ENCODE peak calls at places on chromosomes 4 and X, in ten cellular contexts. One of them, this sample, is unnamed. For H3K4me1, the result is how much of the 10 kb centered on the place peaks cover.

GRCh38 chr4:149048451-149049143 is 606.4 kb upstream of the NR3C2 start:
- DNase-seq in mucosa of descending colon: no peak
- DNase-seq in hepatocyte: no peak
- DNase-seq in sigmoid colon: no peak
- DNase-seq in small intestine: no peak
- DNase-seq in spleen: no peak
- DNase-seq in CD8-positive, alpha-beta T cell: no peak
- DNase-seq in upper lobe of right lung: no peak
- DNase-seq in A549: no peak
- DNase-seq in endodermal cell: no peak
- DNase-seq in this sample: no peak

GRCh38 chr4:73055241-73055897 is 14.1 kb downstream of the COX18 start:
- DNase-seq in mucosa of descending colon: no peak
- DNase-seq in hepatocyte: no peak
- DNase-seq in sigmoid colon: no peak
- DNase-seq in small intestine: no peak
- DNase-seq in spleen: no peak
- DNase-seq in CD8-positive, alpha-beta T cell: no peak
- DNase-seq in upper lobe of right lung: no peak
- DNase-seq in A549: no peak
- DNase-seq in endodermal cell: no peak
- DNase-seq in this sample: no peak

GRCh38 chr4:174438711-174439110 is 83.6 kb downstream of the HPGD start:
- DNase-seq in mucosa of descending colon: no peak
- DNase-seq in hepatocyte: no peak
- DNase-seq in sigmoid colon: no peak
- DNase-seq in small intestine: no peak
- DNase-seq in spleen: no peak
- DNase-seq in CD8-positive, alpha-beta T cell: no peak
- DNase-seq in upper lobe of right lung: no peak
- DNase-seq in A549: no peak
- DNase-seq in endodermal cell: no peak
- DNase-seq in this sample: no peak

GRCh38 chr4:46648088-46648744 is 258.3 kb upstream of the GABRA2 start:
- DNase-seq in mucosa of descending colon: peak
- DNase-seq in hepatocyte: peak
- DNase-seq in sigmoid colon: no peak
- DNase-seq in small intestine: peak
- DNase-seq in spleen: no peak
- DNase-seq in CD8-positive, alpha-beta T cell: no peak
- DNase-seq in upper lobe of right lung: no peak
- DNase-seq in A549: peak
- DNase-seq in endodermal cell: peak
- DNase-seq in this sample: peak

GRCh38 chrX:13194291-13195103 is 125.4 kb downstream of the ATXN3L start:
- DNase-seq in mucosa of descending colon: no peak
- DNase-seq in hepatocyte: no peak
- DNase-seq in sigmoid colon: no peak
- DNase-seq in small intestine: no peak
- DNase-seq in spleen: no peak
- DNase-seq in CD8-positive, alpha-beta T cell: no peak
- DNase-seq in upper lobe of right lung: no peak
- DNase-seq in A549: peak
- DNase-seq in endodermal cell: no peak
- DNase-seq in this sample: no peak

GRCh38 chr4:111028829-111029228 is 406.0 kb upstream of the PITX2 start:
- DNase-seq in mucosa of descending colon: no peak
- DNase-seq in hepatocyte: no peak
- DNase-seq in sigmoid colon: no peak
- DNase-seq in small intestine: no peak
- DNase-seq in spleen: no peak
- DNase-seq in CD8-positive, alpha-beta T cell: no peak
- DNase-seq in upper lobe of right lung: no peak
- DNase-seq in A549: no peak
- DNase-seq in endodermal cell: no peak
- DNase-seq in this sample: no peak

GRCh38 chrX:138756234-138756633 is 44.7 kb upstream of the FGF13 start:
- DNase-seq in mucosa of descending colon: peak
- DNase-seq in hepatocyte: peak
- DNase-seq in sigmoid colon: no peak
- DNase-seq in small intestine: peak
- DNase-seq in spleen: no peak
- DNase-seq in CD8-positive, alpha-beta T cell: no peak
- DNase-seq in upper lobe of right lung: no peak
- DNase-seq in A549: peak
- DNase-seq in endodermal cell: peak
- DNase-seq in this sample: peak

GRCh38 chrX:115449742-115450141 is 111.2 kb upstream of the PLS3 start:
- DNase-seq in mucosa of descending colon: peak
- DNase-seq in hepatocyte: peak
- DNase-seq in sigmoid colon: peak
- DNase-seq in small intestine: no peak
- DNase-seq in spleen: no peak
- DNase-seq in CD8-positive, alpha-beta T cell: no peak
- DNase-seq in upper lobe of right lung: no peak
- DNase-seq in A549: peak
- DNase-seq in endodermal cell: no peak
- DNase-seq in this sample: no peak

GRCh38 chrX:50871922-50872453 is 38.5 kb upstream of the BMP15 start:
- DNase-seq in mucosa of descending colon: no peak
- DNase-seq in hepatocyte: no peak
- DNase-seq in sigmoid colon: no peak
- DNase-seq in small intestine: no peak
- DNase-seq in spleen: no peak
- DNase-seq in CD8-positive, alpha-beta T cell: no peak
- DNase-seq in upper lobe of right lung: no peak
- DNase-seq in A549: no peak
- DNase-seq in endodermal cell: no peak
- DNase-seq in this sample: no peak

GRCh38 chr4:73883306-73883705 is 14.1 kb downstream of the CXCL1 start:
- DNase-seq in mucosa of descending colon: no peak
- DNase-seq in hepatocyte: no peak
- DNase-seq in sigmoid colon: no peak
- DNase-seq in small intestine: no peak
- DNase-seq in spleen: no peak
- DNase-seq in CD8-positive, alpha-beta T cell: no peak
- DNase-seq in upper lobe of right lung: no peak
- DNase-seq in A549: no peak
- DNase-seq in endodermal cell: no peak
- DNase-seq in this sample: no peak

GRCh38 chr4:47466061-47466785 is 2.7 kb upstream of the COMMD8 start:
- DNase-seq in mucosa of descending colon: no peak
- DNase-seq in hepatocyte: no peak
- DNase-seq in sigmoid colon: no peak
- DNase-seq in small intestine: no peak
- DNase-seq in spleen: no peak
- DNase-seq in CD8-positive, alpha-beta T cell: no peak
- DNase-seq in upper lobe of right lung: no peak
- DNase-seq in A549: no peak
- DNase-seq in endodermal cell: no peak
- DNase-seq in this sample: no peak

GRCh38 chrX:39915596-39915995 is 182.2 kb downstream of the BCOR start:
- DNase-seq in mucosa of descending colon: no peak
- DNase-seq in hepatocyte: no peak
- DNase-seq in sigmoid colon: no peak
- DNase-seq in small intestine: no peak
- DNase-seq in spleen: no peak
- DNase-seq in CD8-positive, alpha-beta T cell: no peak
- DNase-seq in upper lobe of right lung: no peak
- DNase-seq in A549: no peak
- DNase-seq in endodermal cell: no peak
- DNase-seq in this sample: no peak
- H3K4me1 ChIP-seq in mucosa of descending colon: under half
- H3K4me1 ChIP-seq in hepatocyte: under half
- H3K4me1 ChIP-seq in sigmoid colon: under half
- H3K4me1 ChIP-seq in small intestine: under half
- H3K4me1 ChIP-seq in spleen: under half
- H3K4me1 ChIP-seq in CD8-positive, alpha-beta T cell: under half
- H3K4me1 ChIP-seq in upper lobe of right lung: under half
- H3K4me1 ChIP-seq in A549: under half
- H3K4me1 ChIP-seq in endodermal cell: under half
- H3K4me1 ChIP-seq in this sample: under half

GRCh38 chr4:34309356-34309900 is 1934.9 kb downstream of the ARAP2 start:
- DNase-seq in mucosa of descending colon: no peak
- DNase-seq in hepatocyte: no peak
- DNase-seq in sigmoid colon: no peak
- DNase-seq in small intestine: no peak
- DNase-seq in spleen: no peak
- DNase-seq in CD8-positive, alpha-beta T cell: no peak
- DNase-seq in upper lobe of right lung: no peak
- DNase-seq in A549: no peak
- DNase-seq in endodermal cell: no peak
- DNase-seq in this sample: no peak
- H3K4me1 ChIP-seq in mucosa of descending colon: under half
- H3K4me1 ChIP-seq in hepatocyte: under half
- H3K4me1 ChIP-seq in sigmoid colon: under half
- H3K4me1 ChIP-seq in small intestine: under half
- H3K4me1 ChIP-seq in spleen: under half
- H3K4me1 ChIP-seq in CD8-positive, alpha-beta T cell: under half
- H3K4me1 ChIP-seq in upper lobe of right lung: under half
- H3K4me1 ChIP-seq in A549: under half
- H3K4me1 ChIP-seq in endodermal cell: under half
- H3K4me1 ChIP-seq in this sample: under half

GRCh38 chr4:147788791-147789190 is 56.9 kb downstream of the ARHGAP10 start:
- DNase-seq in mucosa of descending colon: no peak
- DNase-seq in hepatocyte: no peak
- DNase-seq in sigmoid colon: no peak
- DNase-seq in small intestine: no peak
- DNase-seq in spleen: no peak
- DNase-seq in CD8-positive, alpha-beta T cell: no peak
- DNase-seq in upper lobe of right lung: no peak
- DNase-seq in A549: no peak
- DNase-seq in endodermal cell: no peak
- DNase-seq in this sample: no peak

GRCh38 chr4:147787204-147787603 is 55.3 kb downstream of the ARHGAP10 start:
- DNase-seq in mucosa of descending colon: no peak
- DNase-seq in hepatocyte: no peak
- DNase-seq in sigmoid colon: peak
- DNase-seq in small intestine: no peak
- DNase-seq in spleen: no peak
- DNase-seq in CD8-positive, alpha-beta T cell: no peak
- DNase-seq in upper lobe of right lung: no peak
- DNase-seq in A549: no peak
- DNase-seq in endodermal cell: peak
- DNase-seq in this sample: no peak

GRCh38 chr4:147786031-147786430 is 54.1 kb downstream of the ARHGAP10 start:
- DNase-seq in mucosa of descending colon: no peak
- DNase-seq in hepatocyte: no peak
- DNase-seq in sigmoid colon: no peak
- DNase-seq in small intestine: no peak
- DNase-seq in spleen: no peak
- DNase-seq in CD8-positive, alpha-beta T cell: no peak
- DNase-seq in upper lobe of right lung: no peak
- DNase-seq in A549: no peak
- DNase-seq in endodermal cell: no peak
- DNase-seq in this sample: no peak

GRCh38 chr4:147789596-147789995 is 57.7 kb downstream of the ARHGAP10 start:
- DNase-seq in mucosa of descending colon: no peak
- DNase-seq in hepatocyte: no peak
- DNase-seq in sigmoid colon: no peak
- DNase-seq in small intestine: no peak
- DNase-seq in spleen: no peak
- DNase-seq in CD8-positive, alpha-beta T cell: no peak
- DNase-seq in upper lobe of right lung: no peak
- DNase-seq in A549: no peak
- DNase-seq in endodermal cell: no peak
- DNase-seq in this sample: no peak

GRCh38 chr4:147786531-147786930 is 54.6 kb downstream of the ARHGAP10 start:
- DNase-seq in mucosa of descending colon: no peak
- DNase-seq in hepatocyte: no peak
- DNase-seq in sigmoid colon: no peak
- DNase-seq in small intestine: no peak
- DNase-seq in spleen: no peak
- DNase-seq in CD8-positive, alpha-beta T cell: no peak
- DNase-seq in upper lobe of right lung: no peak
- DNase-seq in A549: no peak
- DNase-seq in endodermal cell: no peak
- DNase-seq in this sample: no peak
- H3K4me1 ChIP-seq in mucosa of descending colon: under half
- H3K4me1 ChIP-seq in hepatocyte: under half
- H3K4me1 ChIP-seq in sigmoid colon: under half
- H3K4me1 ChIP-seq in small intestine: under half
- H3K4me1 ChIP-seq in spleen: under half
- H3K4me1 ChIP-seq in CD8-positive, alpha-beta T cell: under half
- H3K4me1 ChIP-seq in upper lobe of right lung: under half
- H3K4me1 ChIP-seq in A549: under half
- H3K4me1 ChIP-seq in endodermal cell: under half
- H3K4me1 ChIP-seq in this sample: half or more

GRCh38 chr4:42638276-42638675 is 18.6 kb downstream of the ATP8A1 start:
- DNase-seq in mucosa of descending colon: peak
- DNase-seq in hepatocyte: no peak
- DNase-seq in sigmoid colon: no peak
- DNase-seq in small intestine: no peak
- DNase-seq in spleen: no peak
- DNase-seq in CD8-positive, alpha-beta T cell: no peak
- DNase-seq in upper lobe of right lung: no peak
- DNase-seq in A549: no peak
- DNase-seq in endodermal cell: no peak
- DNase-seq in this sample: no peak

GRCh38 chr4:42637861-42638260 is 19.0 kb downstream of the ATP8A1 start:
- DNase-seq in mucosa of descending colon: no peak
- DNase-seq in hepatocyte: no peak
- DNase-seq in sigmoid colon: no peak
- DNase-seq in small intestine: no peak
- DNase-seq in spleen: no peak
- DNase-seq in CD8-positive, alpha-beta T cell: no peak
- DNase-seq in upper lobe of right lung: no peak
- DNase-seq in A549: no peak
- DNase-seq in endodermal cell: no peak
- DNase-seq in this sample: no peak

GRCh38 chr4:42638993-42639392 is 17.9 kb downstream of the ATP8A1 start:
- DNase-seq in mucosa of descending colon: no peak
- DNase-seq in hepatocyte: no peak
- DNase-seq in sigmoid colon: no peak
- DNase-seq in small intestine: no peak
- DNase-seq in spleen: no peak
- DNase-seq in CD8-positive, alpha-beta T cell: no peak
- DNase-seq in upper lobe of right lung: no peak
- DNase-seq in A549: no peak
- DNase-seq in endodermal cell: no peak
- DNase-seq in this sample: no peak

GRCh38 chr4:42637104-42637503 is 19.8 kb downstream of the ATP8A1 start:
- DNase-seq in mucosa of descending colon: no peak
- DNase-seq in hepatocyte: no peak
- DNase-seq in sigmoid colon: no peak
- DNase-seq in small intestine: no peak
- DNase-seq in spleen: no peak
- DNase-seq in CD8-positive, alpha-beta T cell: no peak
- DNase-seq in upper lobe of right lung: no peak
- DNase-seq in A549: no peak
- DNase-seq in endodermal cell: no peak
- DNase-seq in this sample: no peak

DNA sequence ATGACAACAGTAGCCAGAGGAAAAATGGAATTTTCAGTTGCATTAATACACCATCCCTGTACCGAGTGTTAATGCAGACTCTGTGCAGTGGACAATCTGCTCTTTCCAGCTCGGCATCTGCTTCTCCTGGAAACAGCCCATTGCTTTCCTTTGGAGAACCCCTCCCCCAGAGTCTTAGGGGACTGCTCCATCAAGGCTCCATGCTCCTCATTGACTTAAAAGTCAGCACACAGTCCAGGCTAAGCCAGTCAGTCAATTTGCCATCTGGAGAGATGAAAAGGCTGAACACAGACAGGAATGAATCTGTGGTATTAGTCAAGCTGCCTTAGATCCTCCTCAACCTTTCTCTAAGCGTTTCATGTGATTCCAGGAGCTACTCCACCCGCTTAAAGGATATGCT is 20.3 kb downstream of the ATP8A1 start:
- DNase-seq in mucosa of descending colon: no peak
- DNase-seq in hepatocyte: no peak
- DNase-seq in sigmoid colon: no peak
- DNase-seq in small intestine: no peak
- DNase-seq in spleen: no peak
- DNase-seq in CD8-positive, alpha-beta T cell: no peak
- DNase-seq in upper lobe of right lung: no peak
- DNase-seq in A549: no peak
- DNase-seq in endodermal cell: no peak
- DNase-seq in this sample: no peak
- H3K4me1 ChIP-seq in mucosa of descending colon: under half
- H3K4me1 ChIP-seq in hepatocyte: under half
- H3K4me1 ChIP-seq in sigmoid colon: under half
- H3K4me1 ChIP-seq in small intestine: under half
- H3K4me1 ChIP-seq in spleen: under half
- H3K4me1 ChIP-seq in CD8-positive, alpha-beta T cell: half or more
- H3K4me1 ChIP-seq in upper lobe of right lung: under half
- H3K4me1 ChIP-seq in A549: under half
- H3K4me1 ChIP-seq in endodermal cell: under half
- H3K4me1 ChIP-seq in this sample: under half

This sample was measured in Caco-2.